ENCODE peak calls at places on chromosomes 11 and 22, in six cellular contexts. A is HFF-Myc; U is anterior cingulate cortex; Z is stimulated activated CD4-positive, alpha-beta T cell treated with anti-CD3 and anti-CD28 coated beads, Interleukin-1b, Interleukin-23, amount 100 ng/mL, for 24 hours; P is amniotic stem cell; X is activated T-cell treated with anti-CD3 and anti-CD28 coated beads, Interleukin-2, amount 50 U/mL, for 72 hours. Y is an unnamed sample.

GRCh38 chr22:24333301-24333700 is 62.7 kb downstream of the SPECC1L start:
- DNase-seq in A (no peak), U (no peak), Z (no peak), P (peak), X (no peak), Y (no peak)

GRCh38 chr11:57873196-57873911 is 111.8 kb downstream of the CTNND1 start:
- DNase-seq in A (no peak), U (no peak), Z (no peak), P (no peak), X (no peak), Y (no peak)

GRCh38 chr11:26326793-26327400 is 5.0 kb upstream of the ANO3 start:
- DNase-seq in A (no peak), U (no peak), Z (no peak), P (no peak), X (no peak), Y (no peak)

GRCh38 chr11:84142411-84142810 is 856.2 kb upstream of the CCDC90B start:
- DNase-seq in A (no peak), U (no peak), Z (no peak), P (no peak), X (no peak), Y (no peak)

GRCh38 chr11:121711900-121712424 is 259.2 kb upstream of the SORL1-AS1 start:
- DNase-seq in A (no peak), U (no peak), Z (no peak), P (no peak), X (no peak), Y (no peak)

GRCh38 chr22:49305215-49305965 is 522.3 kb downstream of the BRD1 start:
- DNase-seq in A (no peak), U (peak), Z (peak), P (no peak), X (peak), Y (peak)

GRCh38 chr22:23847310-23847920 is 8.6 kb upstream of the DERL3 start:
- DNase-seq in A (no peak), U (no peak), Z (no peak), P (no peak), X (no peak), Y (no peak)

GRCh38 chr11:121870202-121871045 is 245.6 kb downstream of the BLID start:
- DNase-seq in A (no peak), U (no peak), Z (no peak), P (no peak), X (no peak), Y (no peak)

GRCh38 chr11:78040691-78041379 is 17.8 kb upstream of the KCTD14 start:
- DNase-seq in A (no peak), U (no peak), Z (no peak), P (no peak), X (peak), Y (no peak)

GRCh38 chr11:63567044-63567840 is 4.1 kb upstream of the PLAAT2 start:
- DNase-seq in A (peak), U (no peak), Z (peak), P (peak), X (peak), Y (no peak)

GRCh38 chr22:29343313-29343805 is 27.9 kb upstream of the RASL10A start:
- DNase-seq in A (peak), U (peak), Z (no peak), P (no peak), X (no peak), Y (no peak)

GRCh38 chr11:127651888-127652221 is 651.3 kb upstream of the KIRREL3 start:
- DNase-seq in A (no peak), U (no peak), Z (no peak), P (no peak), X (no peak), Y (no peak)

GRCh38 chr11:82790723-82791487 is 57.2 kb upstream of the FAM181B start:
- DNase-seq in A (no peak), U (no peak), Z (no peak), P (no peak), X (no peak), Y (no peak)

GRCh38 chr11:66721939-66722338 is 7.1 kb downstream of the SPTBN2 start:
- DNase-seq in A (no peak), U (no peak), Z (no peak), P (no peak), X (no peak), Y (no peak)

GRCh38 chr11:125348141-125348651 is 147.9 kb downstream of the FEZ1 start:
- DNase-seq in A (no peak), U (no peak), Z (no peak), P (no peak), X (no peak), Y (no peak)

GRCh38 chr11:12694182-12694531 is 19.9 kb downstream of the TEAD1 start:
- DNase-seq in A (no peak), U (no peak), Z (no peak), P (no peak), X (no peak), Y (peak)